ENCODE peak calls at places on chromosomes 4 and X, in four cellular contexts. J is endothelial cell of umbilical vein, Y is HCT116, B is GM23338. K is an unnamed sample. For H3K4me1, the result is how much of the 10 kb centered on the place peaks cover.

GRCh38 chr4:107117726-107118125 is 81.6 kb upstream of the DKK2 start:
- DNase-seq in Y (no peak), B (no peak), J (peak), K (no peak)

GRCh38 chr4:110091426-110091825 is 107.0 kb downstream of the ELOVL6 start:
- DNase-seq in B (no peak), Y (peak), J (peak), K (no peak)

GRCh38 chrX:19659929-19660328 is 144.6 kb upstream of the MAP3K15 start:
- DNase-seq in J (no peak), Y (no peak), B (no peak), K (no peak)

GRCh38 chrX:28639502-28639901 is 52.3 kb downstream of the IL1RAPL1 start:
- DNase-seq in B (peak), J (peak), Y (peak), K (no peak)

GRCh38 chr4:73648478-73648877 is 28.2 kb upstream of the RASSF6 start:
- DNase-seq in Y (no peak), J (no peak), B (no peak), K (no peak)

GRCh38 chr4:71195932-71196331 is 142.9 kb upstream of the SLC4A4 start:
- DNase-seq in Y (no peak), B (peak), J (no peak), K (no peak)

GRCh38 chrX:135340827-135341226 is 31.5 kb downstream of the ETDC start:
- DNase-seq in J (no peak), Y (no peak), B (no peak), K (no peak)

GRCh38 chr4:109005523-109005922 is 242.7 kb upstream of the ETNPPL start:
- DNase-seq in Y (no peak), J (no peak), B (no peak), K (no peak)

GRCh38 chrX:30620980-30621716 is 32.1 kb upstream of the GK start:
- DNase-seq in J (no peak), Y (no peak), B (no peak), K (no peak)

GRCh38 chr4:86543560-86544312 is 50.4 kb upstream of the PTPN13 start:
- DNase-seq in B (peak), Y (no peak), J (no peak), K (no peak)

GRCh38 chrX:15475021-15475420 is 18.1 kb downstream of the PIR start:
- DNase-seq in B (no peak), Y (no peak), J (peak), K (no peak)

GRCh38 chr4:2849267-2850140 is 5.9 kb downstream of the ADD1 start:
- DNase-seq in J (no peak), B (no peak), Y (no peak), K (no peak)

GRCh38 chr4:138161351-138161750 is 80.8 kb downstream of the SLC7A11 start:
- DNase-seq in J (no peak), B (no peak), Y (no peak), K (no peak)

GRCh38 chrX:64204252-64204651 is 1.3 kb downstream of the AMER1 start:
- DNase-seq in J (no peak), B (peak), Y (no peak), K (no peak)

GRCh38 chr4:118872181-118872580 is 16.5 kb upstream of the SYNPO2 start:
- DNase-seq in J (no peak), Y (no peak), B (no peak), K (no peak)

GRCh38 chrX:46912098-46912672 is at the start of gene JADE3:
- DNase-seq in Y (peak), B (peak), J (peak), K (peak)

GRCh38 chrX:148530464-148531077 is 30.2 kb downstream of the AFF2 start:
- DNase-seq in J (peak), Y (no peak), B (peak), K (no peak)

GRCh38 chrX:11188664-11189063 is 77.5 kb downstream of the HCCS start:
- DNase-seq in B (no peak), J (no peak), Y (no peak), K (no peak)

GRCh38 chr4:156113138-156113537 is 159.5 kb upstream of the CTSO start:
- DNase-seq in J (no peak), Y (no peak), B (peak), K (no peak)

GRCh38 chr4:185671041-185671440 is 135.7 kb upstream of the PDLIM3 start:
- DNase-seq in Y (no peak), B (no peak), J (no peak), K (no peak)

GRCh38 chr4:113781439-113782040 is 20.0 kb upstream of the CAMK2D start:
- DNase-seq in Y (no peak), J (peak), B (peak), K (no peak)

GRCh38 chr4:16693040-16693506 is 205.4 kb downstream of the LDB2 start:
- DNase-seq in J (no peak), B (no peak), Y (no peak), K (no peak)

GRCh38 chrX:145820825-145821224 is 3.2 kb downstream of the SLITRK2 start:
- DNase-seq in Y (no peak), J (no peak), B (no peak), K (no peak)

GRCh38 chr4:58209576-58209975 is 1099.4 kb upstream of the IGFBP7 start:
- DNase-seq in B (no peak), J (no peak), Y (no peak), K (no peak)

GRCh38 chrX:154398668-154399526 is 720 bp downstream of the RPL10 start:
- DNase-seq in J (peak), Y (no peak), B (peak), K (peak)

GRCh38 chr4:176451441-176451840 is 131.7 kb downstream of the SPCS3 start:
- DNase-seq in B (no peak), J (no peak), Y (no peak), K (no peak)

GRCh38 chr4:7828011-7828720 is 111.5 kb downstream of the AFAP1 start:
- DNase-seq in B (peak), Y (no peak), J (peak), K (no peak)
- H3K4me1 ChIP-seq in B (under half), Y (under half), J (half or more), K (under half)

DNA sequence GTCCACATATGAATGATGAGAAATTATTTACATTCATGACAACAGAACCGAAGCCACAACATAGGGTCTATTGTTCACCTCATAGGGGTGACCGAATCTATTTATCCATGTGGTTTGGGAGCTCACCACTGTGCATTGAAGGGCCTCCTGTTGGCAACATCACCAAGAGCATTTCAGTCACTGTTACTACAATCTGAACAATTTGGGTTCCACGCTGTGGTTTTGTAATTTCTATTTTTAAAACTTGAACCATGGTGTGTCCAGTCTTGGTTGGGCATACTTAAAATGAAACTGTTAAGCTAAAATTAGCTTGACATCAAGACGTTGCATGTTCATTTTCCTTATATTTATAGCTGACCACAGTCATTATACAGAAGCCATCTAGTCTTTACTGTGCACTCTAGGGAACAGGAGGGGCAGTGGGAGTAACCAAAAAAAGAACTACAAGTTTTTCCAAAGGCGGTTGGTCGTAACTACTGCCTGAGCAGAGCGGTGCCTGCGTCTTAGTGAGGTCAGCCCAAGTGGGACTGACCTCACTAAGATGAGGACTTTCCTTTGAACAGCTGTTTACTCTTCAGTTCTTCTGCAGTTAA is 192.1 kb downstream of the SPRY1 start:
- DNase-seq in Y (no peak), J (no peak), B (no peak), K (no peak)
- TF ChIP-seq POLR2AphosphoS5 in Y (no peak), J (no peak), B (no peak), K (no peak)

DNA sequence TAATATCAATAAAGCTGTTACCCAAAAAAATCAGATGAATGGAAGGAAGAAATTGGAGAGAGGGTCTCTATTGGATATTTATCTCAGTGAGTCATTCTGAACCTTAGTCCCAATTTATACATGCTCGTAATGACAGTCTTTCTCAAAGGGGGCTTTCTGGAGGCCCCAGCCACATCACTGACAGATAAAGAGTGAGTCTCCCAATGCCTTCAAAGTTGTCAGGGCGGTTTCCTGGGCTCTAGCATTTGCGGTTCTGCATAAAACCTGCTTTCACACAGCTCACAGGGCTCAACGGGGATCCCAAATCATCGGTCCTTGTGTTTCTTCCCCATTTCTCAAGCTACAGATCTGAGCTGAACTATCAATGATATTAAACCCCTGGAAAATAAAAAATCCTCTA is 17.3 kb downstream of the TCEANC start:
- DNase-seq in B (no peak), J (no peak), Y (no peak), K (no peak)
- H3K4me1 ChIP-seq in B (under half), J (under half), Y (under half), K (under half)

GRCh38 chrX:13794417-13794816 is 22.5 kb downstream of the GPM6B start:
- DNase-seq in J (no peak), Y (no peak), B (no peak), K (no peak)
- TF ChIP-seq POLR2AphosphoS5 in J (no peak), Y (no peak), B (no peak), K (no peak)

GRCh38 chr4:78560296-78560963 is 8.9 kb downstream of the ANXA3 start:
- DNase-seq in J (peak), Y (peak), B (no peak), K (no peak)
- H3K4me1 ChIP-seq in J (half or more), Y (half or more), B (under half), K (under half)

GRCh38 chr4:119932277-119932676 is 134.4 kb downstream of the MAD2L1 start:
- DNase-seq in Y (no peak), J (no peak), B (no peak), K (no peak)

DNA sequence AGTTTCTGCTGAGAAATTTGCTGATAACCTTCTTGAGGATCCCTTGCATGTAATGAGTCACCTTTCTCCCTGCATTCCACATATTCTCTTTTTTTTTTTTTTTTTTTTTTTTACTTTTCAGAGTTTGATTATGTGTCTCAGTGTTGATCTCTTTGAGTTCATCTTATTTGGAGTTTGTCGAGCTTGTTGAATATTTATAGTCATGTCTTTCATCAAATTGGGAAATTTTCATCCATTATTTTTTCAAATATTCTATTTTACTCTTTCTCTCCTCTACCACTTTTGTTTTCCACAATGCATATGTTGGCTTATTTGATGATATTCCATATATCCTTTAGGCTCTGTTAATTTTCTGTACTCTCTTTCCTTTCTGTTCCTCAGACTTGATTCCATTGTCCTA is 136.1 kb downstream of the MAD2L1 start:
- DNase-seq in Y (no peak), B (no peak), J (no peak), K (no peak)
- TF ChIP-seq POLR2AphosphoS5 in Y (no peak), B (no peak), J (no peak), K (no peak)

K was measured in suprapubic skin.